ENCODE peak calls at places on chromosomes 11 and 22, in eight cellular contexts. I, W, R, T, H, X, C and B are unnamed samples.

GRCh38 chr22:49300951-49301397 is 526.7 kb downstream of the BRD1 start:
- DNase-seq in X (no peak), C (no peak), T (no peak), W (no peak), I (peak; percentile 27), H (no peak), R (no peak), B (no peak)

GRCh38 chr11:9263840-9264380 is 1.2 kb downstream of the DENND5A start:
- DNase-seq in T (peak; percentile 22), C (no peak), X (no peak), I (no peak), R (no peak), W (no peak), H (no peak), B (no peak)

GRCh38 chr22:47175761-47176359 is 413.4 kb downstream of the TBC1D22A start:
- DNase-seq in X (peak; percentile 4), W (peak; percentile 10), T (no peak), I (no peak), C (peak; percentile 7), H (peak; percentile 30), R (no peak), B (no peak)

GRCh38 chr11:22780914-22781593 is 48.5 kb downstream of the SVIP start:
- DNase-seq in H (no peak), R (no peak), I (no peak), W (no peak), C (no peak), X (no peak), T (no peak), B (no peak)

GRCh38 chr22:48366591-48366990 is 1461.1 kb downstream of the BRD1 start:
- DNase-seq in T (no peak), C (peak; percentile 3), H (no peak), I (no peak), R (no peak), W (no peak), X (no peak), B (no peak)

GRCh38 chr11:20672575-20672974 is 3.2 kb downstream of the NELL1 start:
- DNase-seq in X (no peak), H (no peak), C (no peak), I (no peak), T (peak; percentile 20), R (peak; percentile 8), W (no peak), B (no peak)

GRCh38 chr22:20015971-20016733 is 471 bp downstream of the ARVCF start:
- DNase-seq in I (no peak), R (no peak), H (peak; percentile 66), T (peak; percentile 12), C (peak; percentile 33), W (peak; percentile 55), X (peak; percentile 57), B (no peak)

GRCh38 chr11:103491777-103492176 is 382.6 kb downstream of the DYNC2H1 start:
- DNase-seq in H (no peak), R (no peak), X (no peak), C (no peak), T (peak; percentile 6), W (no peak), I (no peak), B (no peak)

GRCh38 chr11:114280696-114281095 is 15.5 kb upstream of the NNMT start:
- DNase-seq in W (peak; percentile 61), C (no peak), T (peak; percentile 89), I (no peak), H (peak; percentile 73), R (peak; percentile 95), X (peak; percentile 23), B (peak; percentile 70)

GRCh38 chr22:20957691-20958440 is 9.2 kb upstream of the AIFM3 start:
- DNase-seq in C (peak; percentile 82), T (peak; percentile 80), X (peak; percentile 46), I (no peak), R (peak; percentile 41), W (peak; percentile 52), H (peak; percentile 66), B (peak; percentile 54)

GRCh38 chr11:116186592-116186991 is 586.2 kb downstream of the BUD13 start:
- DNase-seq in I (no peak), R (no peak), H (no peak), X (no peak), T (no peak), W (no peak), C (no peak), B (no peak)

GRCh38 chr22:48942698-48943566 is 884.7 kb downstream of the BRD1 start:
- DNase-seq in C (peak; percentile 2), I (peak; percentile 13), T (no peak), W (no peak), H (no peak), X (no peak), R (no peak), B (peak; percentile 23)

GRCh38 chr11:95723353-95723942 is 66.1 kb downstream of the FAM76B start:
- DNase-seq in I (no peak), X (no peak), R (no peak), T (no peak), W (no peak), C (no peak), H (no peak), B (no peak)

GRCh38 chr11:85725510-85726258 is 39.7 kb upstream of the CCDC89 start:
- DNase-seq in W (no peak), H (no peak), X (no peak), R (peak; percentile 85), T (peak; percentile 78), C (no peak), I (no peak), B (no peak)

GRCh38 chr11:77789731-77790476 is 30.6 kb downstream of the RSF1 start:
- DNase-seq in H (no peak), C (no peak), T (no peak), W (no peak), R (no peak), X (no peak), I (no peak), B (no peak)

GRCh38 chr11:20618083-20618482 is 18.7 kb downstream of the SLC6A5 start:
- DNase-seq in C (no peak), I (no peak), W (no peak), T (no peak), R (peak; percentile 82), H (no peak), X (peak; percentile 50), B (no peak)

GRCh38 chr11:73792584-73792983 is 4.9 kb downstream of the MRPL48 start:
- DNase-seq in C (no peak), H (no peak), X (no peak), R (no peak), W (no peak), I (no peak), T (no peak), B (no peak)

GRCh38 chr11:8871283-8871775 is 39.7 kb upstream of the AKIP1 start:
- DNase-seq in H (peak; percentile 70), I (no peak), R (peak; percentile 96), C (peak; percentile 57), T (peak; percentile 73), W (peak; percentile 86), X (peak; percentile 74), B (peak; percentile 66)

GRCh38 chr11:15841898-15842297 is 514.4 kb downstream of the SOX6 start:
- DNase-seq in X (no peak), R (no peak), H (no peak), W (peak; percentile 42), T (no peak), I (no peak), C (peak; percentile 28), B (no peak)

GRCh38 chr11:3049430-3050243 is 7.6 kb downstream of the CARS1 start:
- DNase-seq in H (peak; percentile 95), C (peak; percentile 80), I (peak; percentile 73), W (peak; percentile 69), T (peak; percentile 77), X (peak; percentile 59), R (peak; percentile 97), B (peak; percentile 59)
- TF ChIP-seq CTCF in H (peak; percentile 12), C (no peak), I (no peak), W (no peak), T (peak; percentile 16), X (no peak), R (peak; percentile 41), B (no peak)

DNA sequence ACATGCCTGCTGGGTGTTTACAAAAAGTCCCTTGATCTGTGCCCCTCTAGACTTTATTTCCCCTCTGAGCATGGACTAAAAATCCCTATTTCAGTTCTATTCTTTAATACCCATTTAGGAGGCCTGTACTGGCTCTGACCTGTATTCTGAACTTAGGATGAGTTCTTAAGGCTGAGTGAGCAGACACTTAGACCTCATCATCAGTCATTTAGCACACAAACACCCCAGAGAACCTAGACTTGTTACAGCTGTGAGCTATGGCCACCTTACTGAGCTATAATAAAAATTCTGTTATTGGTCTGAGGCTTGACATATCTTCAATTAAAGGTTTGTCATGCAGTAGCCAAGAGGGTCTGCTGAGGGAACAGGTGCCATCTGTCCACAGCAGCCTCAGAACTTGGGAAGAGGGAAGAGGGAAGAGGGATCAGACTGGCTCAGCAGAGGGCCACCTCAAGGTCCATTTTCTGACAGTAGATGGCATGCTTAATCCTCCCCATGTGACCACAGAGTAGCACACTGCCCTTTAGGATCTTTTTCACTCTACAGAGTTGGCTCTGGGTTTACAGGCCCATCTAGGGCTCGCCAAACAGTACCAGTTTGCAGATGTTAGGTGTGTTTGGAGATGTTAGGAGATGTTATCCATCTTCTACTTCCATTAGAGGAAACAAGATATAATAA is 30.2 kb upstream of the RRM1 start:
- DNase-seq in R (no peak), X (no peak), C (no peak), I (no peak), T (no peak), W (no peak), H (no peak), B (no peak)
- H3K4me3 ChIP-seq in R (no peak overlapping the region), X (no peak overlapping the region), C (no peak overlapping the region), I (no peak overlapping the region), T (no peak overlapping the region), W (no peak overlapping the region), H (no peak overlapping the region), B (no peak overlapping the region)

DNA sequence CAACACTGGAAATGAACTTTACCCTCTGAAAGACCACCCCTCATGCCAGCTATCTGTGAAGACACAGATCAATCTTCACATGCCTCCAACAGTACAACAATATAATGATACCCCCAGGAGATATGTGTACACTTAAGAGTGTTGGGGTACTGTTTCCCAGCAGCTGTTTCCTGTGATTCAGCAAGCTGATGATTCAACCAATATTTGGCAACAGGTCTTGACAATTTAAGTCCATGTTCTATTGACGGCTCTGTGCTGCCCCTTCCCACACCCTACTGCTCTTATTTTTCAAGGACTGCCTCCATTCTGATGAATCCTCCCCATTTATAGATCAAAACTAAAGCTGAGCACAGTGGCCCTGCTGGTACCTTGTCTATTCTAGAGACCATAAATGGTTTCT is 6.6 kb downstream of the SNX19 start:
- DNase-seq in R (peak; percentile 64), T (no peak), W (no peak), X (no peak), H (no peak), C (no peak), I (no peak), B (no peak)
- H3K27ac ChIP-seq in R (no peak overlapping the region), T (no peak overlapping the region), W (no peak overlapping the region), X (no peak overlapping the region), H (peak overlapping the region; percentile 63), C (no peak overlapping the region), I (no peak overlapping the region), B (peak overlapping the region; percentile 43)

DNA sequence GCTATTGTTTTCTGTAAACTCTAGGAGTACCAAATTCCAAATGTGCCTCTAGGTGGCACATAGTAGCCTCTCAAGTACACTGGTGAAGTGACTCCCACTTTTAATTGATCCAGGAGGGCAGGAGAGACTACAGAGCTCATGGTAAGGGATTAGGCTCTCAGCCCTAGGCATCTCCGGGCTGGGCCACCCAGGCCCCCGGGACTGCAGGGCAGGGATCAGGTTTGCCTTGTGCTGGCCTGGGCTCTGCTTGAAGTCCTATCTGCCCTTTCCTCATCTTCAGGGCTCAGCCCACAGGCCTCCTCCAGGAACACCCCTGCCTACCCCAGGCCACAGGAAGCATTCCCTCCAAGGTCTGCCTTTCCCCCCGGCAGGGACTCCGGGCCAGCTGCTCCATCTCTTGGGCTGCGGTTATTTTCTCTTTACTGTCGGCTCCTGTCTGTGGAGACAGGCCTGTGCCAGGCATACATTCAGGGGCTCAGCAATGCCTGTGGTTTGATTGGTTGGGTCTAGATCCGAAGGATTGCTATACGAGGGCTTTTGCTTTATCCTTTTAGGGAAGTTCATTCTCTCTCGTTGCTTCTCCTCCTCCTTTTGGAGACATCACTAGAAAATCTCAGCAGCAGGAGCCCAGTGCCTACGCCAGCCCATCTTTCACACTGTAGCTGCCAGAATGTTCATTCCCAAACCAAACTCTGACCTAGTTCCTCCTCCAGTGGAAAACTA is 32.8 kb downstream of the PARVA start:
- DNase-seq in C (no peak), X (no peak), R (peak; percentile 88), W (no peak), I (no peak), H (no peak), T (peak; percentile 37), B (no peak)
- TF ChIP-seq CTCF in C (no peak), X (no peak), R (no peak), W (no peak), I (no peak), H (no peak), T (peak; percentile 40), B (no peak)